ENCODE peak calls at places on chromosome 3, in ten cellular contexts. I is Peyer's patch, M is neural progenitor cell, H is GM23338, O is PC-9, A is heart right ventricle, T is suprapubic skin, J is K562, D is stomach, B is heart left ventricle. Q is an unnamed sample.

GRCh38 chr3:197345381-197345780 is 47.0 kb upstream of the DLG1 start:
- DNase-seq in I (peak; percentile 11), M (no peak), H (no peak), O (no peak), A (no peak), T (no peak), J (no peak), D (no peak), B (no peak), Q (no peak)

GRCh38 chr3:159850481-159850880 is 138.2 kb upstream of the IL12A start:
- DNase-seq in I (no peak), M (no peak), H (no peak), O (no peak), A (no peak), T (no peak), J (no peak), D (no peak), B (no peak), Q (no peak)

GRCh38 chr3:74591946-74592345 is 22.5 kb downstream of the CNTN3 start:
- DNase-seq in I (no peak), M (no peak), H (no peak), O (no peak), A (no peak), T (no peak), J (no peak), D (no peak), B (no peak), Q (no peak)

GRCh38 chr3:6124875-6125274 is 736.0 kb upstream of the GRM7 start:
- DNase-seq in I (no peak), M (no peak), H (no peak), O (no peak), A (no peak), T (no peak), J (no peak), D (no peak), B (no peak), Q (no peak)

GRCh38 chr3:159947220-159947619 is 41.4 kb upstream of the IL12A start:
- DNase-seq in I (no peak), M (no peak), H (no peak), O (no peak), A (no peak), T (no peak), J (no peak), D (no peak), B (no peak), Q (no peak)

GRCh38 chr3:64900220-64900619 is 212.4 kb upstream of the ADAMTS9 start:
- DNase-seq in I (no peak), M (no peak), H (no peak), O (no peak), A (peak; percentile 37), T (no peak), J (no peak), D (no peak), B (peak; percentile 80), Q (no peak)

GRCh38 chr3:184582583-184582982 is 21.0 kb downstream of the EPHB3 start:
- DNase-seq in I (no peak), M (peak; percentile 88), H (peak; percentile 87), O (no peak), A (peak; percentile 70), T (no peak), J (no peak), D (no peak), B (peak; percentile 72), Q (no peak)

GRCh38 chr3:87287025-87287424 is 10.6 kb upstream of the POU1F1 start:
- DNase-seq in I (no peak), M (no peak), H (no peak), O (no peak), A (no peak), T (no peak), J (no peak), D (no peak), B (no peak), Q (no peak)

GRCh38 chr3:5840091-5840490 is 652.6 kb downstream of the EDEM1 start:
- DNase-seq in I (no peak), M (no peak), H (no peak), O (no peak), A (no peak), T (no peak), J (no peak), D (no peak), B (no peak), Q (no peak)

GRCh38 chr3:69084326-69084667 is 440 bp upstream of the ARL6IP5 start:
- DNase-seq in I (no peak), M (no peak), H (no peak), O (no peak), A (no peak), T (no peak), J (no peak), D (peak; percentile 43), B (no peak), Q (no peak)

GRCh38 chr3:190696777-190697501 is 165.6 kb downstream of the GMNC start:
- DNase-seq in I (no peak), M (peak; percentile 47), H (peak; percentile 62), O (peak; percentile 15), A (no peak), T (no peak), J (no peak), D (no peak), B (no peak), Q (no peak)

GRCh38 chr3:20692675-20693074 is 506.7 kb upstream of the SGO1 start:
- DNase-seq in I (no peak), M (no peak), H (no peak), O (no peak), A (no peak), T (no peak), J (no peak), D (no peak), B (no peak), Q (no peak)

GRCh38 chr3:120743556-120744195 is 1.1 kb downstream of the GTF2E1 start:
- DNase-seq in I (no peak), M (no peak), H (no peak), O (no peak), A (no peak), T (no peak), J (peak; percentile 14), D (no peak), B (no peak), Q (no peak)

GRCh38 chr3:166864473-166865467 is 515.3 kb downstream of the ZBBX start:
- DNase-seq in I (no peak), M (no peak), H (no peak), O (no peak), A (no peak), T (no peak), J (no peak), D (no peak), B (no peak), Q (no peak)

GRCh38 chr3:160618878-160619277 is 53.5 kb upstream of the KPNA4 start:
- DNase-seq in I (no peak), M (no peak), H (no peak), O (no peak), A (no peak), T (no peak), J (no peak), D (no peak), B (no peak), Q (no peak)

GRCh38 chr3:56291953-56292352 is 176.3 kb downstream of the ERC2 start:
- DNase-seq in I (no peak), M (no peak), H (no peak), O (no peak), A (no peak), T (no peak), J (no peak), D (no peak), B (no peak), Q (no peak)

DNA sequence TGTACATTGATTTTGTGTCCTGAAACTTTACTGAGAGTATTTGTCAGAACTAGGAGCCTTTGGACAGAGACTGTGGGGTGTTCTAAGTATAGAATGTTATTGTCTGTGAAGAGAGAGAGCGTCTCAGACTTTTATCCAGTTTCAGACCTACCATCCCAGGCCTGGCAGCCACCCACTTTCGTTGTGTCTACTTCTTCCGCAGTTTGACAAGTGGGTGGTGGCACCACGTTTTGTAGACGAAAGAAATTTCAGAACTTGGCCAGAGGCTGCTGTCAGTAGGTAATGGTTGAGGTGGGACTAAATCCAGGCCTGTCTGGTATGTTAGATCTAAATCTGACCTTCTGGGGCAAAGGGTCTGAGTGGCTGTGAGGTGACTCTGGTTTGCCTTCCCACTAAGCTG is 13.4 kb upstream of the TRAK1 start:
- DNase-seq in I (no peak), M (no peak), H (no peak), O (no peak), A (no peak), T (no peak), J (no peak), D (no peak), B (peak; percentile 63), Q (no peak)
- H3K4me1 ChIP-seq in I (peaks cover 8% of the 10 kb centered on the region), M (peaks cover 23% of the 10 kb centered on the region), H (peaks cover 15% of the 10 kb centered on the region), O (peaks cover 36% of the 10 kb centered on the region), A (peaks cover 51% of the 10 kb centered on the region), T (peaks cover 45% of the 10 kb centered on the region), J (no peaks in the 10 kb centered on the region), D (peaks cover 32% of the 10 kb centered on the region), B (peaks cover 60% of the 10 kb centered on the region), Q (peaks cover 47% of the 10 kb centered on the region)

DNA sequence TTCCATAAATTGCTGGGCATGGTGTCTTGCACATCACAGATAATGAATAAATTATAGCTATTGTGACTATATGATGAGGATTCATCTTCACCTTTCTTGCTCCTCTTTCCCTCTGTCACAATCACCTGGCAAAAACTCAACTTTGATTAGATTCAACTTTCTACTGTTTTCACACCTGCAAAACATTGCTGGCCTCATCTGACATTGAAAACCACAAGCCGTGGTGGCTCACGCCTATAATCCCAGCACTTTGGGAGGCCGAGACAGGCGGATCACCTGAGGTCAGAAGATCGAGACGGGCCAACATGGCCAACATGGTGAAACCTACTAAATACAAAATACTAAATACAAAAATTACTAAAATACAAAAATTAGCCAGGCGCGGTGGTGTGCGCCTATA is 12.7 kb upstream of the PEX5L start:
- DNase-seq in I (no peak), M (no peak), H (no peak), O (no peak), A (no peak), T (no peak), J (no peak), D (no peak), B (no peak), Q (peak; percentile 8)
- TF ChIP-seq CTCF in I (no peak), M (no peak), H (no peak), O (no peak), A (no peak), T (no peak), J (no peak), D (no peak), B (no peak), Q (no peak)

DNA sequence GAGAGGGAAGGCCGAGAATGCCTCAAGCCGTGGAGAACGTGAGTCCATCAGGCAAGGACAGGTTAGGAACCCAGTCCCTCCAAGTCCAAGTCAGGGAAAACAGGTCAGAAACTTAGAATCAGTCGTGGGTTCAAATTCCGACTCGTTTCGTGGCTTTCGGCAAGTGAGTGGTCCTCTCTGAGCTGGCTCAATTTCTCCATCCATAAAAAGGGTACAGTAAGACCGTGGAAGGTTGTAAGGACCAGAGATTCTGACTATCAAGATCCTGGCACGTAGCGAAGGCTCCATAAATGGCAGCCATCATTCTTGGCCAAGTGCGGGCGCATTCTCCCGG is 604 bp upstream of the MED12L start:
- DNase-seq in I (no peak), M (no peak), H (no peak), O (no peak), A (no peak), T (no peak), J (no peak), D (no peak), B (no peak), Q (no peak)
- H3K27me3 ChIP-seq in I (no peaks in the 10 kb centered on the region), M (peaks cover 15% of the 10 kb centered on the region), H (peaks cover 24% of the 10 kb centered on the region), O (no peaks in the 10 kb centered on the region), A (no peaks in the 10 kb centered on the region), T (peaks cover 51% of the 10 kb centered on the region), J (peaks cover 7% of the 10 kb centered on the region), D (peaks cover 55% of the 10 kb centered on the region), B (peaks cover 18% of the 10 kb centered on the region), Q (peaks cover 41% of the 10 kb centered on the region)

GRCh38 chr3:172151610-172152293 is 112.4 kb downstream of the FNDC3B start:
- DNase-seq in I (no peak), M (no peak), H (no peak), O (no peak), A (no peak), T (no peak), J (no peak), D (no peak), B (no peak), Q (no peak)
- H3K4me1 ChIP-seq in I (no peaks in the 10 kb centered on the region), M (peaks cover 63% of the 10 kb centered on the region), H (peaks cover 76% of the 10 kb centered on the region), O (peaks cover 97% of the 10 kb centered on the region), A (peaks cover 62% of the 10 kb centered on the region), T (peaks cover 46% of the 10 kb centered on the region), J (peaks cover 9% of the 10 kb centered on the region), D (peaks cover 52% of the 10 kb centered on the region), B (peaks cover 23% of the 10 kb centered on the region), Q (peaks cover 62% of the 10 kb centered on the region)

Q was measured in lower lobe of right lung.